ENCODE peak calls at places on chromosome 3, in eight cellular contexts. X is cardiac muscle cell; B is CD8-positive, alpha-beta T cell; G is MCF 10A; J is transverse colon; T is WTC11; A is B cell; R is heart right ventricle. U is an unnamed sample.
A peak's percentile ranks its signal among the peaks of the same experiment; 100 is the strongest.

GRCh38 chr3:14216257-14217048 is 37.8 kb downstream of the LSM3 start:
- DNase-seq in X (peak; percentile 91), B (peak; percentile 35), G (no peak), J (no peak), T (peak; percentile 82), A (peak; percentile 25), R (peak; percentile 67), U (peak; percentile 78)

GRCh38 chr3:171967932-171968678 is 71.3 kb upstream of the FNDC3B start:
- DNase-seq in X (peak; percentile 96), B (no peak), G (no peak), J (no peak), T (no peak), A (no peak), R (peak; percentile 48), U (no peak)

GRCh38 chr3:30156586-30157498 is 449.6 kb upstream of the TGFBR2 start:
- DNase-seq in X (peak; percentile 67), B (no peak), G (no peak), J (no peak), T (no peak), A (no peak), R (no peak), U (no peak)

GRCh38 chr3:16441306-16441898 is 72.1 kb downstream of the RFTN1 start:
- DNase-seq in X (peak; percentile 28), B (no peak), G (no peak), J (no peak), T (no peak), A (no peak), R (no peak), U (no peak)

GRCh38 chr3:119098620-119099222 is 47.2 kb upstream of the TEX55 start:
- DNase-seq in X (peak; percentile 48), B (no peak), G (peak; percentile 56), J (no peak), T (no peak), A (no peak), R (peak; percentile 19), U (no peak)

GRCh38 chr3:130425484-130425883 is 80.0 kb downstream of the COL6A5 start:
- DNase-seq in X (no peak), B (no peak), G (no peak), J (no peak), T (no peak), A (no peak), R (no peak), U (no peak)

GRCh38 chr3:48225587-48225986 is 2.3 kb downstream of the CAMP start:
- DNase-seq in X (no peak), B (no peak), G (no peak), J (no peak), T (no peak), A (no peak), R (no peak), U (no peak)

GRCh38 chr3:118548434-118548833 is 486.2 kb downstream of the IGSF11 start:
- DNase-seq in X (no peak), B (no peak), G (peak; percentile 21), J (no peak), T (no peak), A (no peak), R (no peak), U (no peak)

GRCh38 chr3:36904641-36905040 is 40.2 kb downstream of the TRANK1 start:
- DNase-seq in X (peak; percentile 44), B (no peak), G (peak; percentile 24), J (no peak), T (peak; percentile 27), A (no peak), R (no peak), U (peak; percentile 34)

GRCh38 chr3:66066963-66067617 is 28.4 kb upstream of the MAGI1 start:
- DNase-seq in X (no peak), B (no peak), G (no peak), J (no peak), T (no peak), A (no peak), R (no peak), U (no peak)

GRCh38 chr3:53803816-53804545 is 42.2 kb downstream of the CHDH start:
- DNase-seq in X (no peak), B (no peak), G (no peak), J (no peak), T (no peak), A (no peak), R (no peak), U (no peak)

GRCh38 chr3:197212290-197212689 is 86.1 kb downstream of the DLG1 start:
- DNase-seq in X (no peak), B (no peak), G (no peak), J (no peak), T (no peak), A (no peak), R (no peak), U (no peak)

GRCh38 chr3:48928679-48929078 is 10.0 kb downstream of the ARIH2 start:
- DNase-seq in X (peak; percentile 33), B (no peak), G (no peak), J (no peak), T (no peak), A (no peak), R (no peak), U (no peak)

GRCh38 chr3:190120161-190121060 is at the start of gene P3H2:
- DNase-seq in X (peak; percentile 96), B (no peak), G (peak; percentile 91), J (peak; percentile 84), T (peak; percentile 84), A (no peak), R (peak; percentile 76), U (peak; percentile 88)

GRCh38 chr3:195613468-195614069 is 29.8 kb upstream of the APOD start:
- DNase-seq in X (no peak), B (no peak), G (peak; percentile 67), J (no peak), T (no peak), A (no peak), R (no peak), U (no peak)

GRCh38 chr3:87446849-87447387 is 170.5 kb upstream of the POU1F1 start:
- DNase-seq in X (no peak), B (no peak), G (no peak), J (no peak), T (no peak), A (no peak), R (no peak), U (no peak)

GRCh38 chr3:124768812-124769211 is 38.6 kb downstream of the UMPS start:
- DNase-seq in X (no peak), B (no peak), G (peak; percentile 56), J (peak; percentile 32), T (peak; percentile 36), A (no peak), R (no peak), U (no peak)
- TF ChIP-seq CTCF in X (peak; percentile 33), B (no peak), G (peak; percentile 43), J (peak; percentile 30), T (no peak), A (no peak), R (peak; percentile 37), U (no peak)

GRCh38 chr3:143529018-143529478 is 319.2 kb downstream of the SLC9A9 start:
- DNase-seq in X (peak; percentile 73), B (peak; percentile 22), G (peak; percentile 75), J (peak; percentile 10), T (no peak), A (peak; percentile 72), R (no peak), U (no peak)
- TF ChIP-seq CTCF in X (no peak), B (no peak), G (no peak), J (no peak), T (no peak), A (no peak), R (no peak), U (no peak)

GRCh38 chr3:141072950-141073349 is 21.8 kb downstream of the SPSB4 start:
- DNase-seq in X (no peak), B (no peak), G (no peak), J (no peak), T (no peak), A (no peak), R (no peak), U (no peak)
- TF ChIP-seq CTCF in X (no peak), B (no peak), G (no peak), J (no peak), T (no peak), A (no peak), R (no peak), U (no peak)

GRCh38 chr3:141050913-141051632 is at the start of gene SPSB4:
- DNase-seq in X (peak; percentile 41), B (no peak), G (peak; percentile 56), J (peak; percentile 21), T (peak; percentile 91), A (peak; percentile 53), R (peak; percentile 76), U (peak; percentile 50)
- TF ChIP-seq CTCF in X (no peak), B (no peak), G (peak; percentile 16), J (peak; percentile 14), T (peak; percentile 13), A (no peak), R (peak; percentile 52), U (no peak)